ENCODE peak calls at places on chromosomes 3 and 15, in eight cellular contexts. Q is fibroblast of mammary gland, Z is BJ, V is body of pancreas, A is cardiac fibroblast, X is left ventricle myocardium inferior, O is choroid plexus epithelial cell, L is GM12865. E is an unnamed sample.

GRCh38 chr3:134749802-134750553 is 45.1 kb upstream of the EPHB1 start:
- DNase-seq in X (no peak), Q (no peak), V (no peak), L (no peak), O (no peak), A (no peak), Z (no peak), E (no peak)

GRCh38 chr15:96331942-96332853 is 1.7 kb downstream of the NR2F2 start:
- DNase-seq in X (no peak), Z (no peak), Q (peak), A (peak), L (no peak), O (peak), V (peak), E (peak)

GRCh38 chr3:157865449-157865862 is 240.8 kb downstream of the SHOX2 start:
- DNase-seq in A (peak), O (peak), Z (no peak), V (peak), L (peak), X (no peak), Q (no peak), E (no peak)

GRCh38 chr3:122307987-122308386 is 17.1 kb upstream of the CSTA start:
- DNase-seq in V (no peak), A (no peak), L (no peak), X (no peak), Z (no peak), O (no peak), Q (no peak), E (no peak)

GRCh38 chr3:157753753-157754152 is 250.5 kb upstream of the VEPH1 start:
- DNase-seq in L (no peak), Z (no peak), X (no peak), O (no peak), V (no peak), A (no peak), Q (no peak), E (no peak)

GRCh38 chr3:191566469-191566868 is 105.5 kb downstream of the PYDC2 start:
- DNase-seq in Z (no peak), V (no peak), Q (no peak), O (no peak), X (no peak), A (no peak), L (no peak), E (no peak)

GRCh38 chr3:15796331-15796730 is 1.4 kb downstream of the ANKRD28 start:
- DNase-seq in Q (no peak), L (no peak), V (no peak), Z (no peak), X (no peak), O (no peak), A (peak), E (no peak)

GRCh38 chr3:78912687-78913086 is 855.1 kb downstream of the ROBO1 start:
- DNase-seq in V (no peak), X (no peak), A (peak), Q (no peak), L (no peak), O (no peak), Z (no peak), E (no peak)

GRCh38 chr15:77869021-77869895 is 208.3 kb downstream of the TBC1D2B start:
- DNase-seq in Z (no peak), A (peak), V (peak), O (no peak), L (no peak), X (peak), Q (no peak), E (peak)

DNA sequence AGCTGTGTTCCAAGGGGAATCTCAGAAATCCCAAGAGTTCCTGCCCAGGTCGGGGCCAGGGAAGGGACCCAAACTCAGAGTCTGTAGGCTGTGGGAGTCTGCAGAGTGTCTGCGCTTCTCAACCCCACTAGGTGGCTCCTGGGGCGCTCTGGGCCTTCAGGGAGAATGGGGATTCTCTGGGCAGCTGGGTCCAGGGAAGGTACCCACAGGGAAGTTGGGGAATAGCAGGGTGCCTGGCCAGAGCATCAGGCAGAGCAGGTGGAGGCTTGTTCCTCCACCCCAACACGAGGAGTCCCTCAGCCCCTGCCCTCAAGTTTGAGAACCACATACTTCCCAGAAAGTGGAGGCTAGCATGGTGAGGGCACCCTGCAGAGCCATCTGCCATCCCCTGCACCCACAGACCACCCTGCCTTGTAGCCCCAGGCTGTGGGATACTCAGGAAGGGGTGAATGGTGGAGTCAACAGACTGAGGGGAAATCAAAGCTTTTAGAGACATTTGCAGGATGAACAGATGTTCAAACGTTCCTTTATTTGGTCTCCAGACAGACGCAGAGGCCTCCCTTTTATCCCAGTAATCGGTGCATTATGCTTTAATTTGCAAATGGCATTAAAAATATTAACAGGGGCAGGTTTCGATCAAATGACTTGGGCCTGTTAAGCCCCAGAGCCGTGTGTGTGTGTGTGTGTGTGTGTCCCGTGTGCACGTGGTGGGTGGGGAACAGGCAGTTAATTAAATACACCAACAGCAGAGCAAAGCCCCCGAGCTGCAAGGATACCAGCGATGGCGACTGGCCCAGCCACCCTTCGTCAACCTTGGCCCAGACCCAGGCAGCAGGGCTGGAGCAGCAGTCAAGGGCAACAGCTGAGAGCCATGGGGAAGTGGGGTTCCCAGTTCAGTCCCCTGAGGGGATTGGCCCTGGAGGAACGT is 57.7 kb downstream of the DNAJB8 start:
- DNase-seq in O (no peak), X (peak), L (no peak), A (no peak), Q (no peak), Z (no peak), V (peak), E (no peak)
- TF ChIP-seq CTCF in O (peak), X (no peak), L (no peak), A (no peak), Q (no peak), Z (no peak), V (no peak), E (peak)

DNA sequence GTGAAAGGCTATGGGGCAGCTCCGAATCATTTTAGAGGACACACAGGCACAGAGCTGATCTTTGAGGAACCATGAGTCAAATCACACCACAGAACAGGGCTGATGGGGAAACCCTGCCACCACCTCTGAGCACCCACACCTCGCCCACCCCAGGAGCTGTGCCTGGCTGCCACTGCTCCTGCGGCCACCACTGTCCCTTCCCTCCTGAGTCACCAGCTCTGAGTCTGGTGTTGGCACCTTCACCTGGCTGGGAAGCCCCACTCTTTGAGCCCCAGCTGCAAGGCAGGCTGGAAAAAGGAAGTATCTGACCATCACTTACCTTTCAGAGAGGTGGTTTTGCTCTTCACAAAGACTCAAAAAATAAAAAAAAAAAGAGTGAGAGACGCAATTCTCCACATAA is 63.6 kb upstream of the MEF2A start:
- DNase-seq in A (no peak), V (no peak), O (no peak), Q (no peak), X (no peak), L (peak), Z (no peak), E (no peak)
- H3K4me3 ChIP-seq in A (no peak), V (no peak), O (no peak), Q (no peak), X (no peak), L (peak), Z (no peak), E (no peak)

DNA sequence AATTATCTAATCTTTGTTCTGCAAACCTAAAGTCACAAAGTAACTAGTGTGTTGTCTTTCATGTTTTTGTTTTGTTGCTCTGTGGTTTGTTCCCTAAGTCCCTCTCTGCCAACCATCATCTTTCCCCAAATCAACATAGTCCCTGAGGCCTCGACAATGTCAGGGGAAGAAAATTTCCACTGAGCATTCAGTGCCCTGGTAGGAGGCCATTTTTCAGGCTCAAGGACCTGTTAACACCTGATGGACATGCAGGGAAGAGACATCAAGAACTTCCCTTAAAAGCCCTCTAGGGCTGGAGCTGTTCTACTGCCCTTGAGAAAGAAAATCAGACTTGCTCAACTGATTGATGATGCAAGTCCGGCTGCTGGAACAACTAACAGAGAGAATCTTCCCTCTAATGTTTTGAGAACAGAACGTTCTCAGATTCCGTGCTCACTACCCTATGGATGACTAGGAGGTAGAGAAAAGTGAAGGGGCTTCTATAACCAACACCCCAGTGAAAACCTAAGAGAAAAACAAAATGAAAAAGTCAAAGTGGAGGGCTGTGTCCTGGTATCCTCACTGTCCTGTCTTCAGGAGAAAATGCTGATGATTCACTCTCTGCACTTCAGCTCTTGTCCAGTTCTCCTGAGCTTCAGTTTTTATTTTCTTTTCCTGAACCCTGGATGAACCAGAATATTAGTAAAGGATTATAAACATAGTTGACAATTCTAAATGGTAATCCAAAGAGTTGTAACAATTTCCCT is 373.1 kb downstream of the FOXP1 start:
- DNase-seq in Q (peak), Z (no peak), O (peak), X (no peak), L (no peak), A (peak), V (peak), E (peak)
- TF ChIP-seq CTCF in Q (peak), Z (peak), O (peak), X (no peak), L (no peak), A (peak), V (peak), E (peak)

GRCh38 chr15:25091421-25092158 is 136.8 kb downstream of the SNRPN start:
- DNase-seq in V (no peak), A (no peak), Z (no peak), X (no peak), O (no peak), Q (no peak), L (no peak), E (no peak)
- H3K4me3 ChIP-seq in V (no peak), A (no peak), Z (no peak), X (no peak), O (no peak), Q (no peak), L (no peak), E (no peak)

GRCh38 chr3:38471260-38471857 is 17.7 kb downstream of the ACVR2B start:
- DNase-seq in Q (peak), L (no peak), Z (no peak), V (peak), O (no peak), A (no peak), X (no peak), E (no peak)
- TF ChIP-seq CTCF in Q (no peak), L (no peak), Z (no peak), V (no peak), O (no peak), A (no peak), X (no peak), E (no peak)

GRCh38 chr3:14406762-14407161 is 4.4 kb downstream of the SLC6A6 start:
- DNase-seq in O (no peak), X (no peak), V (no peak), A (no peak), L (no peak), Z (no peak), Q (no peak), E (no peak)
- H3K4me3 ChIP-seq in O (no peak), X (peak), V (no peak), A (no peak), L (no peak), Z (no peak), Q (no peak), E (no peak)

GRCh38 chr3:120040813-120041377 is 53.4 kb downstream of the GSK3B start:
- DNase-seq in V (no peak), Q (no peak), X (peak), A (no peak), O (no peak), Z (no peak), L (no peak), E (no peak)

DNA sequence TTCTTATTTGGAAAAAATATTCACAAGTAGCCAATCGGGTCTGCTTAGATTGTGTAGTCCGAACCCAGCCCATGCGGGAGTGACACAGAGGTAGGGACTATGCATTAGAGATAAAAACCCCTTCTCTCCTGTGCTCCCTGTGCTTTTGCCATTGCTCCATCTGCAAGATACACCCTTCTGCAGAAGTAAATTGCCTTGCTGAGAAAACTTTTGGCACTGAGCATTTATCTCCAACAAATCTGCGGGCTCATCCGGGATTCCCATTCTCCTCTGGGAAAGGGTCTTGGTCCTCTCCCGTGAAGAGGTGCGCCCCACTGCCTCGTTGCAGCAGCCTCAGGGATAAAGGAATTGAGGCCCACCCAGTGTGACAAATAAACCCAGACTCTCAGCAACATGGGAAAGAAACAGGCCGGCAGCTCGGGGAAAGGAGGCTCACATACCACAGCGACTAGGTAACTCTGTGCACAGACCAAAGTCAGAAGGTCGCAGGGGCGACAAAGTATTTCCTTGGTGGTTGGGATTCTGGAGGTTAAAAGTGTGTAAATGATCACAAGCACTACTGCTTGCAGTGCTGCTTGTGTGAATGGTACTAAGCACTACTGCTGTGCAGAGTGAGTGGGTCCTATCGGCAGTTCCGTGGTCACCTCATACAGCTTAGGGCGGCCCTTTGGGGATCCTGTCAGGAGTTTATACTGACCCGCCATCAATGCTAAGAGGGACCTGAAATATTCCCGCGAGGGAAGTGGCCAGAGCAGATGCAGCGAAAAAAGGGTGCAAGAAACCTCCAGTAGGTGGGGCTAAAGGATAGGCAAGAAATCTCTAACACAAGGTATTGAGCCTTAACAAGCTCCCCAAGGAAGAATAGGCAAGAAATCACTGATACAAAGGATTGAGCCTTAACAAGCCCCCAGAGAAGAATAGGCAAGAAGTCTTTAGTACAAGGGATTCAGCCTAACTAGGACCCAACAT is 54.3 kb downstream of the GSK3B start:
- DNase-seq in Z (no peak), Q (no peak), A (peak), O (no peak), V (no peak), X (no peak), L (no peak), E (no peak)
- TF ChIP-seq CTCF in Z (no peak), Q (peak), A (no peak), O (peak), V (no peak), X (no peak), L (no peak), E (peak)

DNA sequence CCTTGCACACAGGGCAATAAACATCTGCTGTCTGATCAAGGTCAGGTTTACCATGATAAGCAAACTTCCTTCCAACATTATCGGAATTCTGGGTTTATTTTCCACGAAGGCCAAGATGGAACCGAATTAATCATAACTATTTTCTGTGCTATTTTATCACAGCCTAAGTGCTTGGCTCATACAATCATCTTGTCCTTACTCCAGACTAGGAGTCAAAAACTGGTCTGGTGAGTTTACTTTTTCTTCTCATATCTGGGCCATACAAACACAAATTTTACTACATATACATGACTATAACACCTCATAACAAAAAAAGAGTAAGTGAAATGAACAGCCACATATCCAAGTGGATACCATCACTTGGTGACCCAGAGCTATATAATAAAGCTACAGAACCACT is 2.3 kb downstream of the FBN1 start:
- DNase-seq in A (peak), O (no peak), V (no peak), X (no peak), L (no peak), Z (no peak), Q (peak), E (no peak)
- H3K4me3 ChIP-seq in A (peak), O (peak), V (no peak), X (peak), L (peak), Z (peak), Q (peak), E (peak)